ENCODE peak calls at places on chromosomes 7 and 10, in nine cellular contexts. T is Peyer's patch, M is fibroblast of the aortic adventitia, S is AG04450, E is MCF 10A, W is testis, I is GM23338, P is GM20000, F is B cell. X is an unnamed sample.

GRCh38 chr7:44285561-44285960 is 39.8 kb downstream of the CAMK2B start:
- DNase-seq in T (peak), M (no peak), S (no peak), E (no peak), W (no peak), I (no peak), P (no peak), F (no peak), X (no peak)

GRCh38 chr10:131453772-131454634 is 142.5 kb upstream of the TCERG1L start:
- DNase-seq in T (peak), M (no peak), S (no peak), E (no peak), W (peak), I (peak), P (peak), F (peak), X (peak)

GRCh38 chr7:5613607-5614006 is 167.9 kb downstream of the RNF216 start:
- DNase-seq in T (no peak), M (no peak), S (no peak), E (no peak), W (no peak), I (no peak), P (no peak), F (no peak), X (no peak)

GRCh38 chr7:1942704-1943294 is 272.7 kb downstream of the ELFN1 start:
- DNase-seq in T (no peak), M (no peak), S (no peak), E (no peak), W (no peak), I (no peak), P (no peak), F (no peak), X (no peak)

GRCh38 chr7:48011952-48012351 is 17.0 kb downstream of the SUN3 start:
- DNase-seq in T (no peak), M (no peak), S (no peak), E (no peak), W (no peak), I (no peak), P (no peak), F (no peak), X (no peak)

GRCh38 chr10:92027141-92027540 is 103.6 kb downstream of the BTAF1 start:
- DNase-seq in T (no peak), M (no peak), S (no peak), E (no peak), W (no peak), I (no peak), P (no peak), F (no peak), X (no peak)

GRCh38 chr10:129712000-129712399 is 245.0 kb downstream of the MGMT start:
- DNase-seq in T (no peak), M (no peak), S (no peak), E (no peak), W (no peak), I (no peak), P (no peak), F (no peak), X (no peak)

GRCh38 chr7:15457959-15458955 is 103.6 kb downstream of the AGMO start:
- DNase-seq in T (no peak), M (no peak), S (no peak), E (no peak), W (no peak), I (no peak), P (no peak), F (no peak), X (no peak)

GRCh38 chr7:55432937-55433784 is 68.0 kb downstream of the LANCL2 start:
- DNase-seq in T (no peak), M (peak), S (no peak), E (peak), W (no peak), I (peak), P (peak), F (peak), X (peak)

GRCh38 chr7:31123317-31123716 is 71.2 kb downstream of the ADCYAP1R1 start:
- DNase-seq in T (no peak), M (no peak), S (no peak), E (no peak), W (no peak), I (no peak), P (no peak), F (no peak), X (no peak)

GRCh38 chr10:52313350-52314006 is 603 bp upstream of the DKK1 start:
- DNase-seq in T (peak), M (peak), S (no peak), E (peak), W (no peak), I (peak), P (peak), F (peak), X (no peak)

GRCh38 chr7:35723011-35723410 is 28.1 kb upstream of the HERPUD2 start:
- DNase-seq in T (no peak), M (no peak), S (no peak), E (peak), W (no peak), I (no peak), P (no peak), F (no peak), X (no peak)

GRCh38 chr10:114694735-114695134 is 36.7 kb upstream of the ABLIM1 start:
- DNase-seq in T (peak), M (no peak), S (no peak), E (peak), W (peak), I (peak), P (peak), F (peak), X (peak)

GRCh38 chr7:77626515-77627306 is 69.5 kb upstream of the RSBN1L start:
- DNase-seq in T (no peak), M (peak), S (no peak), E (no peak), W (no peak), I (no peak), P (no peak), F (no peak), X (no peak)

DNA sequence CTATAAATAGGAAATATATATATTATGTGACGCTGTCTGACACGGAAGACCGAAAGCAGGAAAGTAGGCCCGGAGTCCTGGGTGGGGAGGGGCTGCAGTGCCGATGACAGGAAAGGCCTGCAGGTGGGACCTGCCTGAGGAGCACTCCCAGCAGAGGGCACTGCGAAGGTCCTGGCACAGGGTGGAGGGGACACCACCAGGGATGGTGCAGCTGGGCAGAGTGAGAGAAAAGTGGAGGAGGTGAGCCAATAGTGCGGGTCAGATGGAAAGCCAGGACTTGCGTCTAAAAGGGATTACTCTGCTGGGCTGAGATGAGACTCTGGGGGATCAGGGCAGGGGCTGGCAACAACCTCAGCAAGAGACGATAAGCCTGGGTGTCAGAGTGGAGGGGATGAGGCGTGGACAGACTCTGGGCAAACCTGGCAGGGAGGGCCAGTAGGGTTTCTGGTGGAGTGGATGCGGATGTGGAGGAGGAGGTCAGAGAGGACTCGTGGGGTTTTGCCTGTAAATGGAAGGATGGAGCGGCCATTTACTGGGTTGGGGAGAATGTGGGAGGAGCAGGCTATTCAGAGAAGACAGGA is 118.2 kb upstream of the ZNF746 start:
- DNase-seq in T (no peak), M (no peak), S (no peak), E (no peak), W (no peak), I (peak), P (no peak), F (no peak), X (no peak)
- TF ChIP-seq CTCF in T (no peak), M (no peak), S (no peak), E (no peak), W (no peak), I (peak), P (no peak), F (no peak), X (no peak)

GRCh38 chr7:158613481-158613880 is 25.9 kb upstream of the PTPRN2 start:
- DNase-seq in T (no peak), M (no peak), S (no peak), E (no peak), W (no peak), I (no peak), P (peak), F (peak), X (peak)

GRCh38 chr7:158616050-158616449 is 28.4 kb upstream of the PTPRN2 start:
- DNase-seq in T (no peak), M (no peak), S (no peak), E (no peak), W (no peak), I (no peak), P (no peak), F (no peak), X (no peak)

GRCh38 chr7:158617737-158618128 is 30.1 kb upstream of the PTPRN2 start:
- DNase-seq in T (no peak), M (peak), S (no peak), E (no peak), W (peak), I (peak), P (no peak), F (no peak), X (no peak)

GRCh38 chr7:158612546-158612945 is 24.9 kb upstream of the PTPRN2 start:
- DNase-seq in T (no peak), M (no peak), S (no peak), E (no peak), W (no peak), I (no peak), P (no peak), F (no peak), X (no peak)

DNA sequence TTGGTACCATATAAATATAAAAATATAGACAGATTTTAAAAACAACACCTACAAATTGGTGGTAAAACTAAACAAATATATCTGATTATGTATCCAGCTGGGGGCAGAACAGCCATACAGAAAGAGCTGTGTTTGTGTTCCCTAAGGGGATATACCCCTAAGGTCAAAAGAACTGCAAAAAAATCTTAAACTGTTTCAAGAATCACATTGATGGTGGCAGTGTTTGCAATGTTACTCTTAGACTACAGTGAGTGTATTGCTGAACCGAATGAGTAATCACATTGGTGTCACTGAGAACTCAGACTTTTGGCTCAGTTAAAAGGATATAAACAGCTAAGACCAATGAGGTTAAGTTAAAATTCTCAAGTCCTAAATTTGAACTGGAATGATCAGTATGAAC is 27.1 kb upstream of the PTPRN2 start:
- DNase-seq in T (no peak), M (peak), S (peak), E (no peak), W (no peak), I (no peak), P (no peak), F (no peak), X (no peak)
- TF ChIP-seq CTCF in T (no peak), M (no peak), S (no peak), E (no peak), W (no peak), I (no peak), P (no peak), F (no peak), X (no peak)

GRCh38 chr10:70319183-70319582 is 35.4 kb upstream of the NPFFR1 start:
- DNase-seq in T (no peak), M (no peak), S (no peak), E (no peak), W (no peak), I (no peak), P (no peak), F (no peak), X (no peak)
- TF ChIP-seq CTCF in T (no peak), M (no peak), S (no peak), E (no peak), W (no peak), I (no peak), P (no peak), F (no peak), X (no peak)

DNA sequence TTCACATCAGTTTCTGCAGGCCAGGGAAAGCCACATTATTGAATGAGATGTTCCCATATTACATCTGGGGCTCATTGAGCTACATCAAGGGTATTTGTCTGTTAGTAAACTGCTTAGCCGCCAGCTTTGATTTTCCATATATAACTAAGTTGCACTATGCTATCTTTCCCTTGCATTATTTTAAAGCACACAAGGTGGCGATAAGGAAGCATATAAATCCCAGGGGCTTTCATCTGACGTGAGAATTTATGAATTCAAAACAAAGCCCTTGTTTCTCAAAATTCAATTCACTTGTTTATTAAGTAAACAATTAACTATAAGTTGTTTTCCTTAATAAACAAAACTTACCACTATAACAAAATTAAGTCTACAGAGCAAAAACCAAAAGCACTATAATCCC is 334.1 kb upstream of the TPK1 start:
- DNase-seq in T (no peak), M (no peak), S (no peak), E (peak), W (no peak), I (peak), P (no peak), F (no peak), X (no peak)
- TF ChIP-seq CTCF in T (no peak), M (no peak), S (no peak), E (peak), W (no peak), I (no peak), P (no peak), F (no peak), X (no peak)

GRCh38 chr10:22426653-22427052 is 81.4 kb downstream of the SPAG6 start:
- DNase-seq in T (no peak), M (no peak), S (no peak), E (no peak), W (no peak), I (no peak), P (no peak), F (no peak), X (no peak)

GRCh38 chr10:22417736-22418268 is 72.5 kb downstream of the SPAG6 start:
- DNase-seq in T (no peak), M (no peak), S (no peak), E (no peak), W (no peak), I (no peak), P (no peak), F (no peak), X (no peak)

GRCh38 chr10:22415072-22415471 is 69.8 kb downstream of the SPAG6 start:
- DNase-seq in T (no peak), M (no peak), S (no peak), E (no peak), W (no peak), I (no peak), P (no peak), F (no peak), X (no peak)

DNA sequence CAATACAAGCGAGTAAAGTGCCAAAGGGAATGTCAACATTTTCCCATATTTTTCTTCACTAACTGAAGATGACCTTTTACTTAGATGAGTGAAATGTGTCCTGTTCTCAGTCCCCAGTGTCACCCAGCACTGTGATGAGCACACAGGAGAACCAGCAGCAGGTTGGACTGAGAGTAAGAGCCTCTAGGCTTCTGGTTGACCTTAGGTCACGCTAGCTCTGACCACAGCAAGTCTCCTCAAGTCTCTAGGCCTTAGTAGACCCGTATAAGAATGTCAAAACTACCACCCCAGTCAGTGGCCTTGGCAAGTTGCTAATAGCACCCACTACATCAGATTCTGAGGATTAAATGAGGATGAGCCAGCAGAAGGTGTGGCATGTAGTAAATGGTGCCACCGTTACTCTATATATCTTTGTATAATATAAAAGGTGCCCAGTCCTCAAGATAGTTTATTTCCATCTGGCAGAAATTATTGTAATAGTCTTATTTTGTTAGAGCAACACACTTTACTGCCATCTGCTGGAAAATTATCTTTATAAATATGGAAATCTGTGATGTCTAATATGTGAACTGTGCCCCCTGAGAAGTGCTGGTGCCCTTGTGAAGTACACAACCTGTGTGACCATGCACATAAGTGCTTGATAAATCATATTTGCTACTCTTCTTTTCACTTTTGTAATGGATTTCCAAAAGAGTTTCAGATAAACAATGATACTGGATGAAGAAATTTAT is 75.7 kb downstream of the SPAG6 start:
- DNase-seq in T (no peak), M (peak), S (no peak), E (peak), W (no peak), I (no peak), P (peak), F (peak), X (peak)
- TF ChIP-seq CTCF in T (peak), M (peak), S (peak), E (no peak), W (no peak), I (no peak), P (no peak), F (peak), X (no peak)

DNA sequence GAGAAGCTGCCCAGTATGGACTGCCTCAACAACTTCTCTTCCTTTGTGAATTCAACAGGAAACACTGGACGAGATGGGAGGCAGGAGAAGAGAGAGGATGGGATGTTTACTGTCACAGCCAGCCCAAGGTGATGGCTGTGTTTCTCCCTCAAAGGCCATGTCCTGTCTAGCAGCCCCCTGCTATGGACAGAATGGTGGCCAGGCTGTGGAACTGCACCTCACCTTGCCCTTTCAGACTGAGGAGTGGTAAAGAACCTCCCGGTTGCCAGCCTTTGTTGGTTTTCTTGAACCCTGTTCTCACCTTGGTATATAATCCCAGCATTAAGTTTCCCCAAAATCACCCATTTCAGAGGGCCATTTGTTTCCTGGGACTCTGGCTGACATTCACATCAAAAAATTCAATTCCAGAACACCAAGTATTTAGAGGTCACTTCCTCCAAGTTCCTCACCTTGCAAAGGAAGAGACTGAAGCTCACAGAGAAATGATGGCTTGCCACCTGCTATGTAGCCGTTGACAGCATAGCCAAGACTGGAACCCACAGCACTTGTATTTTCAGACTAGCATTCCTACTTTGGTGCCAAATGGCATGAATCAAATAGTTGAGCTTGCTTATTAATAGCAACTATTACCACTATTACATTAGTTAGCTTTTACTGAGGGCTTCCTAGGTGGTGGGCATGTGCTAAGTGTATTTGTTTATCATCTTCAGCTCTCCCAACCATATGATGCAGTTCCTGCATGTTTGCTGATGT is 224.0 kb upstream of the GRB10 start:
- DNase-seq in T (no peak), M (no peak), S (no peak), E (no peak), W (no peak), I (peak), P (no peak), F (no peak), X (no peak)
- TF ChIP-seq CTCF in T (no peak), M (no peak), S (no peak), E (no peak), W (no peak), I (peak), P (no peak), F (no peak), X (no peak)

GRCh38 chr10:62079885-62080559 is 178.5 kb downstream of the ARID5B start:
- DNase-seq in T (no peak), M (no peak), S (no peak), E (no peak), W (no peak), I (no peak), P (peak), F (peak), X (no peak)

GRCh38 chr10:62082270-62082669 is 180.8 kb downstream of the ARID5B start:
- DNase-seq in T (no peak), M (no peak), S (no peak), E (no peak), W (no peak), I (no peak), P (no peak), F (no peak), X (no peak)

GRCh38 chr10:62082729-62083412 is 181.4 kb downstream of the ARID5B start:
- DNase-seq in T (no peak), M (peak), S (no peak), E (no peak), W (no peak), I (no peak), P (no peak), F (peak), X (no peak)

GRCh38 chr10:62081322-62081945 is 179.9 kb downstream of the ARID5B start:
- DNase-seq in T (no peak), M (peak), S (no peak), E (no peak), W (no peak), I (no peak), P (no peak), F (no peak), X (no peak)

DNA sequence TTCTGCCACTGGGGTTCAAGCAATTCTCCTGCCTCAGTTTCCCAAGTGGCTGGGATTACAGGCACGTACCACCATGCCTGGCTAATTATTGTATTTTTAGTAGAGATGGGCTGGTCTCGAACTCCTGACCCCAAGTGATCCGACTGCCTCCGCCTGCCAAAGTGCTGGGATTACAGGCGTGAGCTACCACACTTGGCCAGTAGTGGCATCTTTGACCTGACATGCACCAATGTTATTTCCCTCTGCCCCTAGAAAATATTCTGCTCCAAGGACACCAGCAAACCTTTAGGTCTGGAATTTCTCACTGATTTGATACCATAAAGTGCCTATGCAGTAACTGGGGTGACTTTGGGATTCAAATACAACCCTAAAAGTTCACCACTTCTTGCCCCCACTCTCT is 179.4 kb downstream of the ARID5B start:
- DNase-seq in T (no peak), M (no peak), S (no peak), E (no peak), W (no peak), I (peak), P (no peak), F (no peak), X (no peak)
- TF ChIP-seq CTCF in T (no peak), M (no peak), S (peak), E (no peak), W (no peak), I (no peak), P (no peak), F (no peak), X (no peak)

DNA sequence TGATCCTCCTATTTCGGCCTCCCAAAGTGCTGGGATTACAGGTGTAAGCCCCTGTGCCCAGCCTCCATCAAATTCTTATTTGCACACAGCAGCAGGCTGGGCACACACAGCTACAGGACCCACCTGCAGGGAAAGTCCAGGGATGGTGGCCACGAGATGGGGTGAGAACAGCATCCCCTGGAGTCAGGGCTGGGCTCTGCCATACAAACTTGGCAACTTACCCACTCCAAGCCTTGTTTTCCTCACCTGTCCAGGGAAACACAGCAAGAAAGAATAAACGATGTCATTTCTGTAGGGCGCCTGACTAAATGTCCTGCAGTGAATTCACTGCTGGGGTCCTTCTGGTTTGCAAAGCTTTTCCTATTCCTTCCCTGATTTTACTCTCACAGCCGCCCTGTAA is 5.5 kb downstream of the MYH16 start:
- DNase-seq in T (no peak), M (no peak), S (no peak), E (peak), W (no peak), I (no peak), P (no peak), F (no peak), X (no peak)
- TF ChIP-seq CTCF in T (no peak), M (no peak), S (peak), E (no peak), W (no peak), I (peak), P (no peak), F (no peak), X (no peak)

X was measured in GM13976.